ENCODE peak calls at places on chromosomes 12 and 14, in seven cellular contexts. One of them, this sample, is unnamed.

GRCh38 chr12:1607940-1608782 is 13.8 kb upstream of the FBXL14 start:
- DNase-seq in T-helper 2 cell: no peak
- DNase-seq in CD4-positive, alpha-beta T cell: no peak
- DNase-seq in Daoy: no peak
- DNase-seq in IMR-90: peak; percentile 42
- DNase-seq in RPMI7951: no peak
- DNase-seq in HFFc6: no peak
- DNase-seq in this sample: no peak

GRCh38 chr14:24430682-24431568 is 1.2 kb downstream of the KHNYN start:
- DNase-seq in CD4-positive, alpha-beta T cell: peak; percentile 43
- DNase-seq in RPMI7951: peak; percentile 52
- DNase-seq in Daoy: peak; percentile 29
- DNase-seq in HFFc6: peak; percentile 37
- DNase-seq in IMR-90: peak; percentile 59
- DNase-seq in T-helper 2 cell: peak; percentile 55
- DNase-seq in this sample: peak; percentile 54

GRCh38 chr14:102775855-102776760 is 1.1 kb upstream of the TRAF3 start:
- DNase-seq in RPMI7951: peak; percentile 58
- DNase-seq in IMR-90: peak; percentile 80
- DNase-seq in Daoy: peak; percentile 76
- DNase-seq in HFFc6: peak; percentile 62
- DNase-seq in CD4-positive, alpha-beta T cell: no peak
- DNase-seq in T-helper 2 cell: no peak
- DNase-seq in this sample: peak; percentile 81

GRCh38 chr14:65100905-65101541 is 1.3 kb downstream of the MAX start:
- DNase-seq in T-helper 2 cell: no peak
- DNase-seq in CD4-positive, alpha-beta T cell: no peak
- DNase-seq in HFFc6: no peak
- DNase-seq in Daoy: no peak
- DNase-seq in RPMI7951: no peak
- DNase-seq in IMR-90: no peak
- DNase-seq in this sample: no peak

GRCh38 chr12:75308279-75308678 is 21.8 kb downstream of the CAPS2 start:
- DNase-seq in CD4-positive, alpha-beta T cell: no peak
- DNase-seq in HFFc6: no peak
- DNase-seq in RPMI7951: no peak
- DNase-seq in IMR-90: no peak
- DNase-seq in T-helper 2 cell: no peak
- DNase-seq in Daoy: no peak
- DNase-seq in this sample: no peak

GRCh38 chr12:2489266-2489665 is 305.5 kb upstream of the FKBP4 start:
- DNase-seq in HFFc6: no peak
- DNase-seq in T-helper 2 cell: no peak
- DNase-seq in IMR-90: no peak
- DNase-seq in CD4-positive, alpha-beta T cell: no peak
- DNase-seq in RPMI7951: no peak
- DNase-seq in Daoy: no peak
- DNase-seq in this sample: no peak

GRCh38 chr12:124609041-124609984 is 41.9 kb upstream of the NCOR2 start:
- DNase-seq in RPMI7951: peak; percentile 71
- DNase-seq in Daoy: peak; percentile 84
- DNase-seq in HFFc6: no peak
- DNase-seq in CD4-positive, alpha-beta T cell: peak; percentile 85
- DNase-seq in T-helper 2 cell: peak; percentile 83
- DNase-seq in IMR-90: peak; percentile 34
- DNase-seq in this sample: no peak

GRCh38 chr14:99427632-99428315 is 52.9 kb downstream of the SETD3 start:
- DNase-seq in RPMI7951: peak; percentile 90
- DNase-seq in Daoy: peak; percentile 41
- DNase-seq in HFFc6: peak; percentile 88
- DNase-seq in IMR-90: peak; percentile 56
- DNase-seq in T-helper 2 cell: no peak
- DNase-seq in CD4-positive, alpha-beta T cell: no peak
- DNase-seq in this sample: peak; percentile 50

GRCh38 chr14:64265222-64265621 is 28.9 kb downstream of the ESR2 start:
- DNase-seq in RPMI7951: no peak
- DNase-seq in Daoy: no peak
- DNase-seq in HFFc6: no peak
- DNase-seq in IMR-90: no peak
- DNase-seq in T-helper 2 cell: no peak
- DNase-seq in CD4-positive, alpha-beta T cell: no peak
- DNase-seq in this sample: no peak

GRCh38 chr14:103749452-103749851 is 33.8 kb downstream of the ZFYVE21 start:
- DNase-seq in IMR-90: no peak
- DNase-seq in Daoy: no peak
- DNase-seq in RPMI7951: no peak
- DNase-seq in HFFc6: no peak
- DNase-seq in CD4-positive, alpha-beta T cell: no peak
- DNase-seq in T-helper 2 cell: no peak
- DNase-seq in this sample: no peak

GRCh38 chr12:130334937-130335336 is 2.8 kb upstream of the PIWIL1 start:
- DNase-seq in T-helper 2 cell: no peak
- DNase-seq in Daoy: peak; percentile 85
- DNase-seq in RPMI7951: peak; percentile 2
- DNase-seq in CD4-positive, alpha-beta T cell: no peak
- DNase-seq in HFFc6: no peak
- DNase-seq in IMR-90: no peak
- DNase-seq in this sample: no peak

GRCh38 chr12:131097247-131098177 is 143.8 kb downstream of the ADGRD1 start:
- DNase-seq in IMR-90: no peak
- DNase-seq in HFFc6: no peak
- DNase-seq in Daoy: no peak
- DNase-seq in CD4-positive, alpha-beta T cell: no peak
- DNase-seq in T-helper 2 cell: no peak
- DNase-seq in RPMI7951: no peak
- DNase-seq in this sample: no peak

GRCh38 chr12:106669216-106669615 is 86.4 kb downstream of the RFX4 start:
- DNase-seq in CD4-positive, alpha-beta T cell: no peak
- DNase-seq in IMR-90: no peak
- DNase-seq in T-helper 2 cell: no peak
- DNase-seq in Daoy: no peak
- DNase-seq in HFFc6: no peak
- DNase-seq in RPMI7951: no peak
- DNase-seq in this sample: no peak

GRCh38 chr14:94489336-94489735 is 13.3 kb upstream of the SERPINA9 start:
- DNase-seq in T-helper 2 cell: no peak
- DNase-seq in RPMI7951: no peak
- DNase-seq in HFFc6: no peak
- DNase-seq in Daoy: no peak
- DNase-seq in CD4-positive, alpha-beta T cell: no peak
- DNase-seq in IMR-90: no peak
- DNase-seq in this sample: no peak

GRCh38 chr12:50641566-50641965 is 122.3 kb upstream of the ATF1 start:
- DNase-seq in HFFc6: no peak
- DNase-seq in RPMI7951: no peak
- DNase-seq in T-helper 2 cell: no peak
- DNase-seq in Daoy: no peak
- DNase-seq in IMR-90: no peak
- DNase-seq in CD4-positive, alpha-beta T cell: no peak
- DNase-seq in this sample: no peak

GRCh38 chr14:51507556-51508511 is 143.9 kb upstream of the FRMD6 start:
- DNase-seq in Daoy: peak; percentile 37
- DNase-seq in RPMI7951: peak; percentile 92
- DNase-seq in CD4-positive, alpha-beta T cell: no peak
- DNase-seq in HFFc6: peak; percentile 52
- DNase-seq in T-helper 2 cell: no peak
- DNase-seq in IMR-90: peak; percentile 28
- DNase-seq in this sample: no peak

GRCh38 chr14:75769047-75769685 is 108.1 kb downstream of the TTLL5 start:
- DNase-seq in T-helper 2 cell: no peak
- DNase-seq in CD4-positive, alpha-beta T cell: no peak
- DNase-seq in RPMI7951: no peak
- DNase-seq in Daoy: no peak
- DNase-seq in IMR-90: peak; percentile 5
- DNase-seq in HFFc6: no peak
- DNase-seq in this sample: no peak

GRCh38 chr14:50599700-50600444 is 39.9 kb downstream of the ATL1 start:
- DNase-seq in IMR-90: peak; percentile 60
- DNase-seq in HFFc6: peak; percentile 43
- DNase-seq in RPMI7951: peak; percentile 31
- DNase-seq in Daoy: peak; percentile 14
- DNase-seq in CD4-positive, alpha-beta T cell: no peak
- DNase-seq in T-helper 2 cell: no peak
- DNase-seq in this sample: no peak

GRCh38 chr14:90103808-90104207 is 42.0 kb downstream of the KCNK13 start:
- DNase-seq in Daoy: no peak
- DNase-seq in RPMI7951: no peak
- DNase-seq in IMR-90: no peak
- DNase-seq in HFFc6: no peak
- DNase-seq in CD4-positive, alpha-beta T cell: no peak
- DNase-seq in T-helper 2 cell: no peak
- DNase-seq in this sample: no peak

GRCh38 chr12:82904219-82904795 is 217.6 kb downstream of the TMTC2 start:
- DNase-seq in Daoy: no peak
- DNase-seq in IMR-90: peak; percentile 2
- DNase-seq in HFFc6: no peak
- DNase-seq in CD4-positive, alpha-beta T cell: no peak
- DNase-seq in T-helper 2 cell: no peak
- DNase-seq in RPMI7951: peak; percentile 13
- DNase-seq in this sample: no peak

GRCh38 chr12:15701212-15701611 is 88.0 kb downstream of the EPS8 start:
- DNase-seq in CD4-positive, alpha-beta T cell: no peak
- DNase-seq in HFFc6: no peak
- DNase-seq in Daoy: peak; percentile 59
- DNase-seq in RPMI7951: peak; percentile 54
- DNase-seq in IMR-90: peak; percentile 70
- DNase-seq in T-helper 2 cell: no peak
- DNase-seq in this sample: no peak

GRCh38 chr12:26125451-26126339 is 858 bp upstream of the BHLHE41 start:
- DNase-seq in HFFc6: peak; percentile 83
- DNase-seq in IMR-90: peak; percentile 73
- DNase-seq in RPMI7951: peak; percentile 83
- DNase-seq in Daoy: peak; percentile 97
- DNase-seq in T-helper 2 cell: peak; percentile 6
- DNase-seq in CD4-positive, alpha-beta T cell: no peak
- DNase-seq in this sample: peak; percentile 78